ENCODE peak calls at places on chromosomes 11 and 22, in five cellular contexts. Q, E, Y, I and K are unnamed samples.

GRCh38 chr22:40112595-40112994 is 65.1 kb upstream of the TNRC6B start:
- DNase-seq in Y (no peak), Q (no peak), E (no peak), I (no peak), K (no peak)

GRCh38 chr11:119087747-119088241 is 3.1 kb downstream of the HMBS start:
- DNase-seq in E (no peak), Y (no peak), I (no peak), Q (peak), K (no peak)

GRCh38 chr11:113173023-113173594 is 141.3 kb upstream of the TTC12 start:
- DNase-seq in Y (no peak), I (no peak), Q (no peak), E (no peak), K (no peak)

GRCh38 chr11:133834399-133835257 is 10.7 kb downstream of the SPATA19 start:
- DNase-seq in Y (no peak), I (peak), Q (no peak), E (no peak), K (no peak)

GRCh38 chr22:37501610-37502341 is 15.6 kb upstream of the MFNG start:
- DNase-seq in Y (peak), I (no peak), E (no peak), Q (peak), K (no peak)

GRCh38 chr22:26323013-26323412 is 106.0 kb upstream of the ASPHD2 start:
- DNase-seq in Q (no peak), I (no peak), Y (no peak), E (no peak), K (no peak)

GRCh38 chr11:102319544-102319943 is 2.3 kb downstream of the BIRC3 start:
- DNase-seq in Q (no peak), Y (no peak), I (no peak), E (no peak), K (no peak)

GRCh38 chr11:134725939-134726639 is 314.0 kb upstream of the B3GAT1 start:
- DNase-seq in E (peak), Q (peak), Y (peak), I (no peak), K (no peak)

GRCh38 chr11:109604506-109604905 is 182.5 kb downstream of the C11orf87 start:
- DNase-seq in Y (no peak), Q (no peak), E (no peak), I (no peak), K (no peak)

GRCh38 chr11:75563501-75563977 is 1.5 kb downstream of the SERPINH1 start:
- DNase-seq in I (no peak), Y (no peak), E (no peak), Q (no peak), K (no peak)

GRCh38 chr11:75565221-75565814 is 3.3 kb downstream of the SERPINH1 start:
- DNase-seq in Y (peak), Q (no peak), I (no peak), E (peak), K (no peak)

GRCh38 chr11:75562048-75562835 is at the start of gene SERPINH1:
- DNase-seq in Q (peak), E (peak), Y (peak), I (peak), K (peak)

GRCh38 chr11:75562836-75563484 is 907 bp downstream of the SERPINH1 start:
- DNase-seq in Y (no peak), E (peak), I (peak), Q (peak), K (no peak)

DNA sequence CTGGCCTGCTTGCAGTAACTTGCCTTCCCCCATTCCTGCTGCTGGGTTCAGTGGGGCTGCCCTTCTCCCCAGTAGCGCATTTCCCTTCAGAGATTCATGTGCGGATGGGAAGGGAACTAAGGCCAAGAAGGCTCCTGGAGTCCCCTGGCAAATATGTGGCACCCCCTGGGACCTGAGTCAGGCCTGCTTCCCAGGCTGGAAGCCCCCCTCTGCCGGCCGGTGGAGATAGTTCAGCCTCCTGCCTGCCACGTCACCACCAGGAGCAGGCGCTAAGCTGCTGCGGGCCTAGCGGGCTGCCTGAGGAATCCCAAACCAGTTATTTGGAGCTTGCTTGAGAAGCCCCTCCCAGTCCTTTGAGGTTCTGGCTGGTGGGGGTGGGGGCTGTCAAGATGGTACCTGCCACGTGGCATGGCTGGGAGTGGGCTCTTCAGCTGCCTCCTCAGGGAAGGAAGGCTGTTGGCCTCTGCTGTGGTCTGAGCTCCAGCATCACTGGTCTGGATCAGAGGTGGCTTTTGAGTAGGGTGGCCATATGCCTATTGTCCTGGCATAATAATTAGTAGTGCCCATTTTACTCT is 2.0 kb downstream of the SERPINH1 start:
- DNase-seq in Y (peak), I (peak), E (peak), Q (peak), K (no peak)
- TF ChIP-seq ATF2 in Y (no peak), I (no peak), E (no peak), Q (no peak), K (no peak)

GRCh38 chr22:32255726-32256125 is 579 bp upstream of the SLC5A4 start:
- DNase-seq in Y (no peak), Q (no peak), I (no peak), E (no peak), K (no peak)
- TF ChIP-seq ATF2 in Y (no peak), Q (no peak), I (no peak), E (no peak), K (no peak)

DNA sequence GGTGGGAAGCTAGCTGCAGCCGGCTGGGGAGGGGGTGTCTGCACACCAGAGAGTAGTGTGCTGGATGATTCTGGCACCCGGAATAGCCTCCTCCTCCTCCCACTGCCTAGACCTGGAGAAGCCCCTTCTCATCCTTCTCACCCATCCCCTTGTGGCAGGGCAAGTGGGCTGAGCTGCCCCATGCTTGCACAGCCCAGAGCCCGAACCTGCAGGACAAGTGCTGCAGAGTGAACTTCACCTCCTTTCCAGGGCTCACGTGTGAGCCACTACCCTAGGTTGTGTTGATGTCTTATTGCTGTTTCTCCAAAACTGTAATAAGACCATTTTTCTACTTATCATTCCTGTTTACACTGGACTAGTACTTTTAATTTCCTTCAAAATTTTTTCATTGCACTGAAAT is 56.1 kb upstream of the GLYATL1B start:
- DNase-seq in E (no peak), Y (no peak), I (no peak), Q (no peak), K (no peak)
- TF ChIP-seq ATF2 in E (no peak), Y (no peak), I (no peak), Q (no peak), K (no peak)

GRCh38 chr11:122189259-122189658 is 73.2 kb upstream of the BLID start:
- DNase-seq in I (no peak), Y (no peak), Q (no peak), E (no peak), K (no peak)

GRCh38 chr11:122197055-122197987 is 81.3 kb upstream of the BLID start:
- DNase-seq in Y (peak), E (no peak), I (no peak), Q (no peak), K (no peak)

GRCh38 chr11:122193457-122193856 is 77.4 kb upstream of the BLID start:
- DNase-seq in Y (no peak), Q (no peak), E (no peak), I (no peak), K (no peak)

GRCh38 chr11:122195790-122196189 is 79.8 kb upstream of the BLID start:
- DNase-seq in I (no peak), Q (no peak), E (no peak), Y (no peak), K (no peak)

GRCh38 chr11:122192634-122193245 is 76.7 kb upstream of the BLID start:
- DNase-seq in Y (no peak), Q (no peak), E (no peak), I (no peak), K (no peak)
- TF ChIP-seq ATF2 in Y (no peak), Q (no peak), E (no peak), I (no peak), K (no peak)

GRCh38 chr11:15621565-15621964 is 506.8 kb downstream of the INSC start:
- DNase-seq in Y (no peak), E (no peak), I (no peak), Q (no peak), K (no peak)
- TF ChIP-seq ATF2 in Y (no peak), E (no peak), I (no peak), Q (no peak), K (no peak)

DNA sequence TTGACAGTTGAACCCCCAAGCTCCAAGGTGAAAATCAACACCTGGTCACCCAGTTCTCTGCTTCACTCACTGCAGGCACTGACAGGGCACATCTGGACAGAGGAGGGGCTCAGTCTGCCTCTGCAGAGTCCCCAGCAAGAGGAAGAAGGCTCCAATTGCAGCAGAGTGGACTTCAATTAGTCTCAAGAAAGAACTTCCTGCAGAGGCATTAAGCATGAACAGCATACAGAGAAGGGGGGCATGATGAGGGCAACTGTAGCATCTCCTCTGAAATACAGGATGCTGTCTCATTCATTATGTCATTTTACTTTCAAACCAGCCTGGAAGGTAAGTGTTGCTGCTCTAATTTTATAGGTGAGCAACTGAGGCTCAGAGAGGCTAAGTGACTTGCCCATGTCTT is 11.1 kb downstream of the GDPD5 start:
- DNase-seq in E (no peak), Q (no peak), Y (no peak), I (no peak), K (no peak)
- TF ChIP-seq ATF2 in E (no peak), Q (no peak), Y (no peak), I (no peak), K (no peak)

GRCh38 chr22:20582171-20582511 is 74.7 kb downstream of the MED15 start:
- DNase-seq in E (no peak), Y (no peak), Q (no peak), I (peak), K (no peak)
- TF ChIP-seq ATF2 in E (no peak), Y (no peak), Q (no peak), I (no peak), K (no peak)

DNA sequence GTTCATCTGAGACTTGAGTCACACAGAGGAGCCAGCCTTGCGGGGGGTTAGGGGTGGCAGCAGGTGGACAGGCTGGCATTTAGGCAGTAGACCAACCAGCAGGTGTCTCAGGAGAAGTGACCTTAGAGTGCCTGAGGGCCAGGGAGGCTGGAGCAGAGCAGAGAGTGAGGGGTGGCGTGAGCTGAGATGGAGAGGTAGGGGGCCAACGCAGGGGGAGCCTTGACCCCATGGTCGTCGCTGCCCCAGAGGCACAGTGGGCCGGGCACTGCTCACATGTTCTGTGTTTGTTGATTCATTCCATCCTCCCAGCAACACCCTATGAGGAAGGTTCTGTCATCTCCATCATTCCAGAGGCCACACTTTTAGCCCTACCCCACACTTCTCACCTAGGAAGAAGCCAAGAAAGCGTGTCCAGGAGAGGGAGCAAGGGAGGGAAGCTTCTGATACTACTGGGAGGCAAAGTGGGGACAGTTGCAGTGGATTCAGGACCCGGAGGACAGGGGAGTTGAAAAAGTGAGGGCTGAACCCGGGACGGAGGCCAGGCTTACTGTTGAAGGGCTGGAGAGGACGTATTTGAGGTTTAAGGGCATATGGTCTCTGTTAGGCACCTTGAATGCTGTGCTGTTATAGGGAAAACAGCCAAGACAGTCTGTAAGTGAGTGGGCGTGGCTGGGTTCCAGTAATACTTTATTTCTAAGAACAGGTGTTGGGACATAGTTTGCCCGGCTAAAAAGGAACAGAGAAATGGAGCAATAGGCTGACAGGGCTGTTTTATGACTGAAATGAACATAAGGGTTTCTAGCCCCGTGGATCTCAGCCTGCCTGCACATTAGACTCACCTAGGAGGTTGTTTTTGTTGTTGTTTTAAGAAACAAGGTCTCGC is 7.3 kb downstream of the SART1 start:
- DNase-seq in Y (no peak), I (no peak), Q (no peak), E (no peak), K (no peak)
- TF ChIP-seq ATF2 in Y (no peak), I (no peak), Q (no peak), E (no peak), K (no peak)

GRCh38 chr11:116787436-116787785 is 412 bp downstream of the ZPR1 start:
- DNase-seq in Y (no peak), E (no peak), I (no peak), Q (no peak), K (no peak)
- TF ChIP-seq ATF2 in Y (no peak), E (no peak), I (no peak), Q (no peak), K (no peak)